ENCODE peak calls at places on chromosome 22, in eight cellular contexts. One of them, this sample, is unnamed.

GRCh38 chr22:50561401-50562074 is 1.2 kb downstream of the SYCE3 start:
- DNase-seq in HS-5: no peak
- DNase-seq in fibroblast of the aortic adventitia: no peak
- DNase-seq in Calu3: no peak
- DNase-seq in RWPE1: no peak
- DNase-seq in sciatic nerve: no peak
- DNase-seq in stimulated activated CD4-positive, alpha-beta T cell treated with anti-CD3 and anti-CD28 coated beads, Interleukin-1b, Interleukin-23, amount 100 ng/mL, for 1 hour: no peak
- DNase-seq in H4: no peak
- DNase-seq in this sample: no peak

GRCh38 chr22:45318168-45318557 is 8.4 kb downstream of the FAM118A start:
- DNase-seq in HS-5: peak
- DNase-seq in fibroblast of the aortic adventitia: peak
- DNase-seq in Calu3: peak
- DNase-seq in RWPE1: peak
- DNase-seq in sciatic nerve: peak
- DNase-seq in stimulated activated CD4-positive, alpha-beta T cell treated with anti-CD3 and anti-CD28 coated beads, Interleukin-1b, Interleukin-23, amount 100 ng/mL, for 1 hour: peak
- DNase-seq in H4: peak
- DNase-seq in this sample: no peak

GRCh38 chr22:23069502-23070357 is 589 bp upstream of the GNAZ start:
- DNase-seq in HS-5: peak
- DNase-seq in fibroblast of the aortic adventitia: peak
- DNase-seq in Calu3: peak
- DNase-seq in RWPE1: peak
- DNase-seq in sciatic nerve: peak
- DNase-seq in stimulated activated CD4-positive, alpha-beta T cell treated with anti-CD3 and anti-CD28 coated beads, Interleukin-1b, Interleukin-23, amount 100 ng/mL, for 1 hour: peak
- DNase-seq in H4: peak
- DNase-seq in this sample: peak

GRCh38 chr22:37990302-37990701 is 5.9 kb upstream of the SOX10 start:
- DNase-seq in HS-5: no peak
- DNase-seq in fibroblast of the aortic adventitia: no peak
- DNase-seq in Calu3: no peak
- DNase-seq in RWPE1: no peak
- DNase-seq in sciatic nerve: no peak
- DNase-seq in stimulated activated CD4-positive, alpha-beta T cell treated with anti-CD3 and anti-CD28 coated beads, Interleukin-1b, Interleukin-23, amount 100 ng/mL, for 1 hour: no peak
- DNase-seq in H4: no peak
- DNase-seq in this sample: no peak

GRCh38 chr22:41247703-41248102 is 7.0 kb upstream of the CHADL start:
- DNase-seq in HS-5: no peak
- DNase-seq in fibroblast of the aortic adventitia: no peak
- DNase-seq in Calu3: no peak
- DNase-seq in RWPE1: no peak
- DNase-seq in sciatic nerve: no peak
- DNase-seq in stimulated activated CD4-positive, alpha-beta T cell treated with anti-CD3 and anti-CD28 coated beads, Interleukin-1b, Interleukin-23, amount 100 ng/mL, for 1 hour: no peak
- DNase-seq in H4: no peak
- DNase-seq in this sample: no peak

GRCh38 chr22:48835857-48836672 is 991.6 kb downstream of the BRD1 start:
- DNase-seq in HS-5: no peak
- DNase-seq in fibroblast of the aortic adventitia: no peak
- DNase-seq in Calu3: no peak
- DNase-seq in RWPE1: no peak
- DNase-seq in sciatic nerve: peak
- DNase-seq in stimulated activated CD4-positive, alpha-beta T cell treated with anti-CD3 and anti-CD28 coated beads, Interleukin-1b, Interleukin-23, amount 100 ng/mL, for 1 hour: no peak
- DNase-seq in H4: no peak
- DNase-seq in this sample: no peak

GRCh38 chr22:24105018-24105360 is 76.3 kb upstream of the SUSD2 start:
- DNase-seq in HS-5: no peak
- DNase-seq in fibroblast of the aortic adventitia: peak
- DNase-seq in Calu3: no peak
- DNase-seq in RWPE1: no peak
- DNase-seq in sciatic nerve: no peak
- DNase-seq in stimulated activated CD4-positive, alpha-beta T cell treated with anti-CD3 and anti-CD28 coated beads, Interleukin-1b, Interleukin-23, amount 100 ng/mL, for 1 hour: no peak
- DNase-seq in H4: no peak
- DNase-seq in this sample: no peak

GRCh38 chr22:38316340-38317236 is 645 bp downstream of the CSNK1E start:
- DNase-seq in HS-5: no peak
- DNase-seq in fibroblast of the aortic adventitia: peak
- DNase-seq in Calu3: peak
- DNase-seq in RWPE1: no peak
- DNase-seq in sciatic nerve: peak
- DNase-seq in stimulated activated CD4-positive, alpha-beta T cell treated with anti-CD3 and anti-CD28 coated beads, Interleukin-1b, Interleukin-23, amount 100 ng/mL, for 1 hour: no peak
- DNase-seq in H4: no peak
- DNase-seq in this sample: no peak